ENCODE peak calls at places on chromosome 5, in eight cellular contexts. Z, E, K, W, J, U, P and X are unnamed samples.

GRCh38 chr5:66742083-66742895 is 146.1 kb downstream of the MAST4 start:
- DNase-seq in Z (no peak), E (no peak), K (no peak), W (no peak), J (no peak), U (no peak), P (peak), X (no peak)

GRCh38 chr5:39200081-39200480 is 19.3 kb downstream of the FYB1 start:
- DNase-seq in Z (no peak), E (no peak), K (no peak), W (no peak), J (no peak), U (no peak), P (no peak), X (no peak)

GRCh38 chr5:110853267-110853666 is 114.5 kb downstream of the SLC25A46 start:
- DNase-seq in Z (no peak), E (peak), K (peak), W (no peak), J (no peak), U (no peak), P (no peak), X (no peak)

GRCh38 chr5:141234109-141234508 is 11.0 kb downstream of the PCDHB14 start:
- DNase-seq in Z (no peak), E (no peak), K (peak), W (no peak), J (no peak), U (no peak), P (no peak), X (no peak)

GRCh38 chr5:96809898-96810297 is 2.2 kb upstream of the ERAP1 start:
- DNase-seq in Z (no peak), E (no peak), K (no peak), W (no peak), J (no peak), U (no peak), P (no peak), X (no peak)

GRCh38 chr5:125412051-125412560 is 665.7 kb upstream of the ZNF608 start:
- DNase-seq in Z (no peak), E (peak), K (peak), W (no peak), J (no peak), U (no peak), P (no peak), X (no peak)

GRCh38 chr5:17314907-17315471 is 97.6 kb downstream of the BASP1 start:
- DNase-seq in Z (no peak), E (no peak), K (peak), W (no peak), J (no peak), U (no peak), P (no peak), X (no peak)

GRCh38 chr5:112694853-112695709 is 42.6 kb upstream of the APC start:
- DNase-seq in Z (peak), E (no peak), K (peak), W (no peak), J (no peak), U (no peak), P (no peak), X (no peak)

GRCh38 chr5:155906046-155906445 is 420.9 kb upstream of the SGCD start:
- DNase-seq in Z (no peak), E (no peak), K (no peak), W (peak), J (no peak), U (no peak), P (no peak), X (no peak)

GRCh38 chr5:174571662-174572397 is 152.6 kb upstream of the MSX2 start:
- DNase-seq in Z (peak), E (peak), K (peak), W (no peak), J (no peak), U (no peak), P (peak), X (peak)

DNA sequence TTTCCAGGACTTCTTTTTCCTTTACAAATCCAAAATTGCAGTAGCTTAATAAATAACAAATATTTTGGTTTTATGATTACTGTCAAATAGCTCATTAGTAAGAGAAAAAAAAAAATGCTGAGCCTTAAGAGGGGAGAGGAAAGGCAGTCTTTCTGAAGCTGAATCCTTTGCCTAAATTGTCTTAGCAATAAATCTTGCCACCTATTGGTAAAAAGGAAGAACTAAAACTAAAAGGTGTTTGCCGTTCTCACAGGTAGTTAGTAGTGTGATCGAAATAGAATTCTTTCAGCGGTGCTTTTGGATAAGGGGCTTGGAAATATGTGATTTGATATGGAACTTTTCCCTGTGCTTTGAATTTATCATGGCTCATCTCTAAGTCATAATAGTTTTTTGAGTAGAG is 31.2 kb downstream of the PIK3R1 start:
- DNase-seq in Z (no peak), E (no peak), K (no peak), W (no peak), J (no peak), U (no peak), P (no peak), X (no peak)
- TF ChIP-seq CTCF in Z (no peak), E (peak), K (peak), W (no peak), J (peak), U (peak), P (peak), X (no peak)

GRCh38 chr5:147427784-147428401 is 82.0 kb downstream of the DPYSL3 start:
- DNase-seq in Z (peak), E (no peak), K (peak), W (no peak), J (no peak), U (no peak), P (no peak), X (no peak)
- TF ChIP-seq CTCF in Z (no peak), E (no peak), K (no peak), W (no peak), J (no peak), U (no peak), P (no peak), X (no peak)

DNA sequence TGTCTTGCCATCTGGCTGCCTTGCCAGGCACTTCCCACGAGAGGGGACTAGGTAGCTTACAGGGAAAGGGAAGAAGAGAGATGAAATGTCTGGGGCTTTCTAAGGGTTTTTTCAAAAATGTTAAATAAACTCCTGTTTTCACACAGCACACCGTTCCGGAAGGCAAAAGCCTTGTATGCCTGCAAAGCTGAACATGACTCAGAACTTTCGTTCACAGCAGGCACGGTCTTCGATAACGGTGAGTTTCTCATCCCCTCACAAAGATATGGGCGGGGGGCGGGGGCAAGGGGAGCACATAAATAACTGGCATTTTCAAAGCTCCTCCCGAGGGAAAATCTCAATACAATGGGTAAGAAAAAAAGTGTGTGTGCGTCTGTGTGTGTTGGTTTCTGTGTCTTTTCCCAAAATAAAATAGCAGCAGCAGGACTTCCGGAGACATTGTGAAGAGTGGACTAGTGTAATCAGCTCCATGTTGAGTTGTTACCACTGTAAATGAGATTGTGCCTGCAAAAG is 189.6 kb downstream of the NR3C1 start:
- DNase-seq in Z (no peak), E (no peak), K (peak), W (no peak), J (no peak), U (no peak), P (no peak), X (no peak)
- TF ChIP-seq CTCF in Z (no peak), E (no peak), K (peak), W (no peak), J (no peak), U (no peak), P (no peak), X (no peak)

GRCh38 chr5:175873090-175873454 is 1.7 kb downstream of the CPLX2 start:
- DNase-seq in Z (no peak), E (no peak), K (no peak), W (peak), J (no peak), U (no peak), P (peak), X (no peak)
- TF ChIP-seq CTCF in Z (no peak), E (peak), K (peak), W (no peak), J (peak), U (no peak), P (peak), X (no peak)

GRCh38 chr5:64074533-64074932 is 91.1 kb upstream of the RNF180 start:
- DNase-seq in Z (no peak), E (peak), K (peak), W (peak), J (no peak), U (no peak), P (peak), X (no peak)
- TF ChIP-seq CTCF in Z (peak), E (peak), K (peak), W (peak), J (peak), U (no peak), P (peak), X (peak)

GRCh38 chr5:36769129-36769528 is 107.4 kb upstream of the NIPBL start:
- DNase-seq in Z (no peak), E (no peak), K (no peak), W (no peak), J (no peak), U (no peak), P (no peak), X (no peak)
- TF ChIP-seq CTCF in Z (no peak), E (no peak), K (no peak), W (no peak), J (no peak), U (no peak), P (no peak), X (no peak)